ENCODE peak calls at places on chromosomes 16 and 17, in four cellular contexts. G, O, Q and B are unnamed samples.

GRCh38 chr17:7834554-7834890 is 505 bp downstream of the KDM6B start:
- DNase-seq in G (peak), O (no peak), Q (peak), B (no peak)

GRCh38 chr16:78654929-78655328 is 555.5 kb downstream of the WWOX start:
- DNase-seq in O (no peak), Q (no peak), G (no peak), B (no peak)

GRCh38 chr17:16942141-16943031 is 29.5 kb downstream of the TNFRSF13B start:
- DNase-seq in G (no peak), Q (no peak), O (no peak), B (no peak)

GRCh38 chr17:56594528-56595418 is 1.3 kb downstream of the NOG start:
- DNase-seq in G (peak), Q (no peak), O (peak), B (no peak)

GRCh38 chr16:48274476-48274875 is 27.1 kb upstream of the ABCC11 start:
- DNase-seq in Q (no peak), G (no peak), O (no peak), B (no peak)

GRCh38 chr17:77528516-77529327 is 388.0 kb downstream of the SEC14L1 start:
- DNase-seq in Q (no peak), O (peak), G (peak), B (peak)

GRCh38 chr16:26709175-26709574 is 357.6 kb upstream of the C16orf82 start:
- DNase-seq in O (peak), Q (no peak), G (no peak), B (no peak)

GRCh38 chr16:50596762-50597450 is 48.7 kb downstream of the NKD1 start:
- DNase-seq in G (no peak), O (no peak), Q (no peak), B (no peak)

GRCh38 chr16:88061346-88062110 is 110.3 kb downstream of the BANP start:
- DNase-seq in G (no peak), O (no peak), Q (no peak), B (no peak)

GRCh38 chr16:88062341-88062861 is 111.2 kb downstream of the BANP start:
- DNase-seq in O (no peak), Q (no peak), G (no peak), B (no peak)

GRCh38 chr16:88059701-88060386 is 108.6 kb downstream of the BANP start:
- DNase-seq in G (peak), Q (no peak), O (no peak), B (no peak)

GRCh38 chr16:88058817-88059216 is 107.6 kb downstream of the BANP start:
- DNase-seq in G (peak), O (no peak), Q (no peak), B (no peak)

DNA sequence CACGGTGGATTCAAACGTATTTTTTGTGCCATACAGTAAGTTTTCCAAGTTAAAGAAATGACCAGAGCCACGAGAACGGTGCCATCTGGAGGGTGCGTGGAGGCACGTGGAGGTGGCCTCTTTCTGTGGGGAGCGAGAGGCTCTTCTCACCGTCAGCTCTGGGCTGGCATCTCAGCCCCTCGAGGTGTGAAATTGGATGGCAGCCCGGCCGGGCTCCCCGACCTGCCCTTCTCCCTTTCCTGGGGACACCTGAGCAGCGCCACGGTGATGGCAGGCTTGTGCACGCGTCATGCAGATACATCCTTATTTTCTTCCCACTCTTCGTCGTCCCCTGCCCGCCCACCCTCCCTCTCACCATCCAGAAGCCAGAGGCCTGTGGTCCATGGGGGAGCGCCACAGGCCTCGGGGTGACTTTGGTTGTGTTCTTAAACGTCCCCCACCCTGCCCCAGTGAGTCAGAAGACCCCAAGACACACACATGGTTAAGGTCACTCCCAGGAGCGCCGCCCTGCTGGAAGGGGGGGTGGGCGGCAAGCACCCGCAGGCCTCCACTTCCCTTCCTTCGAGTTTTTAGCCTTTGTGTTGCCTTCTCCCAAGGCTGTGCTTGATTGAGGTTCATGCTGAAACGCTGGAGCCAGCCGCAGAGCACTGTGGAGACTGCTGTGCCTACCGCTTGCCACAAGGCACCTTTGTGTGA is 109.4 kb downstream of the BANP start:
- DNase-seq in G (no peak), Q (no peak), O (no peak), B (no peak)
- TF ChIP-seq CTCF in G (no peak), Q (no peak), O (peak), B (peak)

DNA sequence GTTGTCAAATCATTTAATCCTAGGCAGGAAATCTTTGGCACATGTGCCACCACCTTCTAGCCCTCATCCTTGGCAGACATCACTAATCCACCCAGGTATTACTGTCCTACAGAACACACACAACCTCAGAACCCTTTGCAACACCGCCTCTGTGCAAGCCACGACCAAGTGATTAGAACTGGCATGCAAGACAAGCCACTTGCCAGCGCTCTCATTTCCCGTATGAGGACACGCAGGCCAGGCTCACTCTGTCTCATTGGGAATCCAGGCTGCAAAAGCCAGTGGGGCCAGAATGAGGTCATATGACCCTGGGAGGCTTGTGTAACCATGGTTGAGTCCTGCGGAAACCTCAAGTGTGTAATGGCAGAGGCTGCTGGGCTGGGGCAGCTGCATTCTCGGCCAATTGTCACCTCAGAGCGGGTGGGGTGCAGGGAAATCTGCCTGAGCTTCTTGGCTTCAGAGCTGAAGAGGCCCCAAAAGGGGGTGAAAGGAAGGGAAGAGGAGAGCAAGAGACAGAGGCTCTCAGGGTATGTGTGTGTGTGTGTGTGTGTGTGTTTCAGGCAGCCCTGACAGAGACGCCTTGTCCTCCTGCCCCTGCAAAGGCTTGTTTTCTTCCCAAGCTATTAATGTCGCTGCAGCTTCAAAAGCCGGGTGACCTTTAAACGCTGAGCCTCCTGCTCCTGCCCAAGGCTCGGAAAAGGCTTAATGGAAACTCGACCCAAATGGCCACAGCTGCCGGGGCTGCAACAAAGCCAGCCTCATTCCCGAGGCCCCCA is 43.2 kb upstream of the MRPS23 start:
- DNase-seq in Q (peak), G (peak), O (peak), B (no peak)
- TF ChIP-seq CTCF in Q (no peak), G (peak), O (no peak), B (no peak)

DNA sequence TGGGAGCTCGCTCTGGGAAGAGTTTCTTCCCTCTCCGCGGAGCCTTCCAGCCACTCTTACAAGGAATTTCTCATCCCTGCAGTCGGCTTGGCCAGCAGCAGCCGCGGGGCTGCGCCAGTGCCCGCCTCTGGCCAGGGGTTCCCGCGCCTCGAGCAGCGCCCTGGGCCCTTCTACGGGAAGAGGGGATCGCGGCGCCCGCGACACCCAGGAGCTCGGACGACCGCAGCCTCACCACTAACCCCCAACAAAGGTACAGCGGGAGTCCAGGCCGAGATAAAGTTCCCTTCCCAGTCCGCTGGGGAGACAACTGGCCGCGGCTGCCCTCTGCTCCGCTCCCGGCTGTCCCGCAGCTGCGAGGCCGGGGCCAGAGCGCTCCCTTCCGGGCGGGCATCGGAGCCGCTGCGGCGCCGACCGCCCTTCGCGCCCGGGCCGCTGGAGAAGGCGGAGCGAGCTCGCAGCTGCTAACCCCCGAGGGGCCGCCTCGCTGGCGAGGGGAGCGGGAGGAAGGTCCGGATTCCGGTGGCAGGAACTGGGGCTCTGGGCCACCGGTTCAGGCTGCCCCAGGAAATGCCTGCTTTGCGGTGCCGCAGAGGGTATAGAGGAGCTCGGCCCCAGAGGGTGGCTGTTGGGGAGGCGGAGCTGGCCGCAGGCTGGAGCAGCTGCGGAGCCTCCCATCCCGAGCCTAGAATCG is 3.6 kb upstream of the HS3ST3B1 start:
- DNase-seq in Q (no peak), G (peak), O (no peak), B (peak)
- TF ChIP-seq CTCF in Q (peak), G (no peak), O (no peak), B (no peak)

GRCh38 chr17:76103274-76104139 is at the start of gene EXOC7:
- DNase-seq in O (peak), G (peak), Q (peak), B (peak)
- TF ChIP-seq CTCF in O (no peak), G (no peak), Q (peak), B (no peak)

DNA sequence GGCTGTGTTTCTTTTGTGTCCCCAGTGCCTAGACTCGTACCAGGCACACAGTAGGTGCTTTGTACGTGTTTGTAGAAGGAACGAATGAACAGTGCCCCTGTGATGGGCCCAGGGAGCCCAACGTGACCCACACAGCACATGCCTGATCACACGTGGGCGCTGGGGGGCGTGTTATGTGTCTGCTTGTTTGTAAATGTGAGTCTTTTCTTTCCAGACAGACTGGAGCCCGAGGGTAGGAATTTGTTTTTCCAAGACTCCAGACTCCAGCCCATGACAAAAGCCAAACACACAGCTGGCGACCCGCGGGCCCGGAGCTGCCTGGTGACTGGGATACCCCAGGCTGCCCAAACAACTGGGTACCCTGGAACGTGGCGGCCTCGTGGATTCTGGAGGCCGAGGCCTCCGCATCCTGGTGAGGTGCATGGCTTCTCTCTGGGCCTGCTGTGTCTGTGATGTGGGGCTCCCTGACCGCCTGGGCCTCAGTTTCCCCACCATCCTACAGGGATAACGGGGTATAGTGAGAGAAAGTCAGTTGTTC is 14.9 kb upstream of the CBFA2T3 start:
- DNase-seq in O (no peak), G (no peak), Q (no peak), B (no peak)
- TF ChIP-seq CTCF in O (no peak), G (no peak), Q (no peak), B (no peak)